ENCODE peak calls at places on chromosomes 7 and 10, in seven cellular contexts. O is activated T-cell treated with anti-CD3 and anti-CD28 coated beads, Interleukin-2, amount 50 U/mL, for 1 hour; J is IMR-90; X is caudate nucleus; W is stimulated activated CD4-positive, alpha-beta T cell treated with anti-CD3 and anti-CD28 coated beads, Interleukin-2, amount 100 ng/mL, for 48 hours; D is PC-9; I is lower lobe of right lung. C is an unnamed sample.

GRCh38 chr10:31138026-31138553 is 106.4 kb upstream of the ZNF438 start:
- DNase-seq in I (no peak), J (no peak), O (no peak), W (no peak), D (no peak), X (no peak), C (no peak)

GRCh38 chr10:28677889-28678686 is 767 bp downstream of the BAMBI start:
- DNase-seq in O (peak), I (peak), D (no peak), X (no peak), W (peak), J (peak), C (no peak)

GRCh38 chr7:24025094-24025493 is 258.9 kb upstream of the NPY start:
- DNase-seq in O (no peak), D (peak), X (no peak), J (peak), I (no peak), W (no peak), C (no peak)

GRCh38 chr7:131284702-131285419 is 42.8 kb upstream of the MKLN1 start:
- DNase-seq in I (peak), O (no peak), J (no peak), W (no peak), D (no peak), X (peak), C (no peak)

GRCh38 chr10:33453081-33453850 is 118.8 kb upstream of the NRP1 start:
- DNase-seq in O (no peak), J (peak), D (no peak), I (no peak), W (no peak), X (no peak), C (no peak)

GRCh38 chr10:123149162-123149567 is 1.2 kb downstream of the HMX2 start:
- DNase-seq in W (no peak), I (no peak), X (no peak), D (no peak), O (no peak), J (no peak), C (no peak)

GRCh38 chr7:134996097-134996550 is 9.8 kb downstream of the AGBL3 start:
- DNase-seq in J (peak), W (no peak), I (no peak), O (no peak), X (no peak), D (no peak), C (no peak)

GRCh38 chr10:18649364-18649959 is 1.9 kb downstream of the NSUN6 start:
- DNase-seq in O (no peak), D (no peak), J (no peak), W (no peak), I (no peak), X (no peak), C (no peak)

GRCh38 chr7:149686001-149686400 is 87.4 kb downstream of the ZNF467 start:
- DNase-seq in X (no peak), O (no peak), D (peak), I (no peak), W (no peak), J (peak), C (no peak)

GRCh38 chr7:105972276-105972675 is 9.2 kb downstream of the CDHR3 start:
- DNase-seq in O (no peak), X (no peak), I (no peak), D (no peak), W (no peak), J (no peak), C (no peak)

GRCh38 chr10:3782456-3783312 is 2.3 kb downstream of the KLF6 start:
- DNase-seq in I (peak), D (peak), W (no peak), J (peak), O (peak), X (peak), C (no peak)

GRCh38 chr10:95278061-95278988 is 12.5 kb downstream of the PDLIM1 start:
- DNase-seq in O (no peak), D (no peak), J (peak), I (no peak), X (no peak), W (no peak), C (no peak)

GRCh38 chr7:56087445-56087844 is 5.3 kb downstream of the PHKG1 start:
- DNase-seq in D (no peak), O (no peak), I (no peak), W (no peak), J (no peak), X (no peak), C (no peak)

GRCh38 chr10:51204076-51204475 is 129.8 kb downstream of the PRKG1 start:
- DNase-seq in O (no peak), I (no peak), W (no peak), J (no peak), D (no peak), X (no peak), C (no peak)

GRCh38 chr7:602341-603141 is 82.9 kb upstream of the PDGFA start:
- DNase-seq in X (no peak), W (peak), O (peak), D (no peak), I (peak), J (no peak), C (no peak)

GRCh38 chr10:15166325-15166724 is 2.2 kb downstream of the NMT2 start:
- DNase-seq in D (no peak), X (no peak), J (peak), O (no peak), I (no peak), W (no peak), C (no peak)

GRCh38 chr7:107742678-107743566 is 1.0 kb upstream of the CBLL1 start:
- DNase-seq in D (peak), X (peak), W (peak), I (peak), O (no peak), J (no peak), C (no peak)

GRCh38 chr10:132539894-132540293 is 2.3 kb downstream of the INPP5A start:
- DNase-seq in J (peak), W (no peak), I (no peak), O (no peak), D (no peak), X (no peak), C (no peak)

GRCh38 chr7:20264623-20265022 is 47.4 kb upstream of the MACC1 start:
- DNase-seq in I (no peak), W (no peak), X (no peak), D (no peak), O (no peak), J (no peak), C (no peak)

GRCh38 chr10:132133005-132133404 is 53.7 kb upstream of the DPYSL4 start:
- DNase-seq in W (no peak), O (no peak), I (peak), X (no peak), D (no peak), J (no peak), C (no peak)

GRCh38 chr7:140330128-140330527 is 68.2 kb downstream of the SLC37A3 start:
- DNase-seq in J (no peak), X (no peak), I (no peak), W (no peak), D (no peak), O (no peak), C (no peak)

GRCh38 chr10:116974442-116975005 is 30.5 kb downstream of the SHTN1 start:
- DNase-seq in D (peak), W (no peak), O (no peak), I (no peak), J (peak), X (no peak), C (peak)

GRCh38 chr10:131277278-131277677 is 34.2 kb downstream of the TCERG1L start:
- DNase-seq in X (no peak), O (no peak), J (no peak), D (no peak), W (no peak), I (no peak), C (no peak)

GRCh38 chr7:132776105-132776504 is 199.8 kb upstream of the PLXNA4 start:
- DNase-seq in W (no peak), I (no peak), D (no peak), J (no peak), X (no peak), O (no peak), C (no peak)

GRCh38 chr10:17474595-17474994 is 20.2 kb upstream of the ST8SIA6 start:
- DNase-seq in X (no peak), O (no peak), D (no peak), J (peak), W (no peak), I (no peak), C (no peak)

GRCh38 chr7:1235501-1236131 is 2.9 kb downstream of the UNCX start:
- DNase-seq in O (no peak), I (no peak), W (no peak), J (no peak), D (no peak), X (no peak), C (no peak)

GRCh38 chr7:23067271-23067670 is 38.3 kb upstream of the KLHL7 start:
- DNase-seq in X (no peak), I (no peak), J (peak), O (no peak), W (no peak), D (no peak), C (no peak)

GRCh38 chr7:159122276-159122675 is 22.4 kb downstream of the VIPR2 start:
- DNase-seq in I (no peak), W (no peak), O (peak), D (no peak), J (no peak), X (no peak), C (no peak)

GRCh38 chr10:194281-194680 is 59.0 kb downstream of the ZMYND11 start:
- DNase-seq in W (no peak), O (no peak), X (no peak), J (no peak), I (no peak), D (no peak), C (no peak)

GRCh38 chr10:71623098-71623985 is 96.2 kb downstream of the C10orf105 start:
- DNase-seq in O (no peak), I (no peak), J (peak), W (no peak), D (no peak), X (peak), C (no peak)

GRCh38 chr7:105353752-105354328 is 34.9 kb downstream of the SRPK2 start:
- DNase-seq in D (no peak), I (peak), X (no peak), J (no peak), O (no peak), W (no peak), C (no peak)

GRCh38 chr10:27197980-27198645 is 42.5 kb downstream of the ACBD5 start:
- DNase-seq in O (no peak), I (no peak), W (no peak), D (no peak), J (peak), X (no peak), C (no peak)

GRCh38 chr10:49370326-49371100 is 25.4 kb downstream of the DRGX start:
- DNase-seq in I (no peak), W (no peak), D (no peak), O (no peak), J (no peak), X (no peak), C (no peak)

GRCh38 chr10:62733654-62734293 is 70.7 kb upstream of the ADO start:
- DNase-seq in X (no peak), J (no peak), O (no peak), I (no peak), D (no peak), W (no peak), C (no peak)